ENCODE peak calls at places on chromosomes 16 and 17, in nine cellular contexts. N is neural crest cell; M is left ventricle myocardium inferior; E is GM10248; U is cardiac fibroblast; L is CD4-positive, alpha-beta T cell; R is epithelial cell of proximal tubule; Q is fibroblast of villous mesenchyme; T is keratinocyte. V is an unnamed sample.

GRCh38 chr16:78607465-78607864 is 508.0 kb downstream of the WWOX start:
- DNase-seq in N (no peak), M (no peak), E (no peak), U (peak; percentile 50), L (no peak), R (no peak), Q (peak; percentile 60), T (no peak), V (no peak)

GRCh38 chr16:47018223-47018891 is 44.9 kb upstream of the DNAJA2 start:
- DNase-seq in N (peak; percentile 35), M (no peak), E (peak; percentile 88), U (peak; percentile 5), L (peak; percentile 18), R (peak; percentile 22), Q (peak; percentile 15), T (no peak), V (peak; percentile 52)

GRCh38 chr17:48483471-48484131 is 47.2 kb downstream of the HOXB1 start:
- DNase-seq in N (no peak), M (no peak), E (peak; percentile 35), U (peak; percentile 83), L (no peak), R (peak; percentile 97), Q (peak; percentile 93), T (peak; percentile 92), V (no peak)

GRCh38 chr16:69302301-69302700 is 8.8 kb upstream of the VPS4A start:
- DNase-seq in N (no peak), M (no peak), E (no peak), U (no peak), L (no peak), R (no peak), Q (no peak), T (no peak), V (no peak)

GRCh38 chr17:41547921-41548843 is 20.1 kb upstream of the KRT19 start:
- DNase-seq in N (no peak), M (no peak), E (no peak), U (peak; percentile 97), L (peak; percentile 11), R (peak; percentile 91), Q (peak; percentile 93), T (peak; percentile 98), V (no peak)

GRCh38 chr16:70715113-70715711 is 29.4 kb upstream of the MTSS2 start:
- DNase-seq in N (no peak), M (peak; percentile 77), E (no peak), U (peak; percentile 96), L (no peak), R (peak; percentile 97), Q (peak; percentile 94), T (peak; percentile 100), V (no peak)

GRCh38 chr16:67951485-67951884 is 7.6 kb upstream of the LCAT start:
- DNase-seq in N (no peak), M (peak; percentile 77), E (no peak), U (no peak), L (no peak), R (no peak), Q (no peak), T (no peak), V (no peak)

GRCh38 chr16:73171901-73172619 is 124.1 kb upstream of the ZFHX3 start:
- DNase-seq in N (no peak), M (no peak), E (no peak), U (no peak), L (no peak), R (no peak), Q (no peak), T (no peak), V (no peak)

GRCh38 chr16:51062039-51062438 is 89.0 kb downstream of the SALL1 start:
- DNase-seq in N (no peak), M (no peak), E (no peak), U (no peak), L (no peak), R (no peak), Q (no peak), T (no peak), V (no peak)

GRCh38 chr17:37661372-37662014 is 18.2 kb upstream of the DDX52 start:
- DNase-seq in N (no peak), M (no peak), E (no peak), U (no peak), L (no peak), R (no peak), Q (no peak), T (no peak), V (no peak)

GRCh38 chr17:40251576-40251975 is 32.5 kb downstream of the WIPF2 start:
- DNase-seq in N (no peak), M (no peak), E (no peak), U (peak; percentile 85), L (no peak), R (peak; percentile 64), Q (peak; percentile 90), T (peak; percentile 19), V (no peak)

GRCh38 chr17:57916925-57917858 is 38.0 kb downstream of the CUEDC1 start:
- DNase-seq in N (no peak), M (peak; percentile 60), E (no peak), U (no peak), L (peak; percentile 18), R (no peak), Q (no peak), T (no peak), V (no peak)

GRCh38 chr16:81926036-81926435 is 85.2 kb downstream of the SDR42E1 start:
- DNase-seq in N (no peak), M (no peak), E (no peak), U (no peak), L (no peak), R (no peak), Q (no peak), T (no peak), V (no peak)

GRCh38 chr17:55295411-55296170 is 30.8 kb downstream of the HLF start:
- DNase-seq in N (peak; percentile 57), M (no peak), E (peak; percentile 71), U (peak; percentile 60), L (peak; percentile 45), R (no peak), Q (peak; percentile 51), T (no peak), V (peak; percentile 59)

GRCh38 chr16:2015117-2015946 is 4.3 kb upstream of the NPW start:
- DNase-seq in N (no peak), M (no peak), E (no peak), U (no peak), L (no peak), R (no peak), Q (peak; percentile 95), T (no peak), V (no peak)

GRCh38 chr17:20155258-20156195 is 146.4 kb downstream of the SPECC1 start:
- DNase-seq in N (peak; percentile 99), M (peak; percentile 97), E (peak; percentile 97), U (peak; percentile 96), L (peak; percentile 93), R (peak; percentile 69), Q (peak; percentile 97), T (peak; percentile 89), V (peak; percentile 99)

GRCh38 chr17:17902357-17902756 is 65.6 kb upstream of the SREBF1 start:
- DNase-seq in N (no peak), M (no peak), E (no peak), U (no peak), L (no peak), R (no peak), Q (no peak), T (no peak), V (no peak)
- TF ChIP-seq CTCF in N (no peak), M (no peak), E (no peak), U (no peak), L (no peak), R (no peak), Q (no peak), T (no peak), V (no peak)

GRCh38 chr16:9115277-9115676 is 23.8 kb downstream of the HAPSTR1 start:
- DNase-seq in N (no peak), M (no peak), E (no peak), U (no peak), L (no peak), R (peak; percentile 46), Q (no peak), T (no peak), V (no peak)

GRCh38 chr16:9114112-9114511 is 22.7 kb downstream of the HAPSTR1 start:
- DNase-seq in N (no peak), M (no peak), E (no peak), U (no peak), L (no peak), R (no peak), Q (no peak), T (no peak), V (no peak)

GRCh38 chr16:9113707-9114106 is 22.3 kb downstream of the HAPSTR1 start:
- DNase-seq in N (no peak), M (no peak), E (no peak), U (no peak), L (no peak), R (no peak), Q (no peak), T (no peak), V (no peak)

GRCh38 chr16:9114842-9115241 is 23.4 kb downstream of the HAPSTR1 start:
- DNase-seq in N (no peak), M (no peak), E (no peak), U (no peak), L (no peak), R (no peak), Q (no peak), T (no peak), V (no peak)

DNA sequence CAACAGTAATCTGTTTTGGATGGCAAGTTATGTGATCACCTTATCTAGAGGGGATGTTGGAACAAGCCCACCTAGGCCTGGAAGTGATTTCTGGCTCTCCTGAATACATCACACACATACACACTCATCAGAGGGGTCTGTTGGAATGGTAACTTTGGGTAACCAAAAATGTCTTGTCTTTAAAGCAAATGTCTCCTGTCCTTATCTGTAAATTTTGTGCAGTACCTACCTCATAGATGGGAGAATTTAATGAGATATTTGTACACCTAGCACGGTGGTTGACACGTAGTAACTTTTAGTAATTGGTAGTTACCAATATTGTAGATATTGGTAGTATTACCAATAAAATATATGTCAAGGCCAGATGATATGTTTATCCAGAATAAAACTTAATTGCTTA is 24.7 kb downstream of the HAPSTR1 start:
- DNase-seq in N (no peak), M (no peak), E (no peak), U (no peak), L (no peak), R (no peak), Q (no peak), T (no peak), V (no peak)
- TF ChIP-seq CTCF in N (no peak), M (no peak), E (no peak), U (no peak), L (no peak), R (no peak), Q (no peak), T (no peak), V (no peak)

GRCh38 chr16:4200000-4200780 is 41.7 kb downstream of the SRL start:
- DNase-seq in N (peak; percentile 57), M (peak; percentile 61), E (peak; percentile 49), U (peak; percentile 72), L (peak; percentile 15), R (no peak), Q (peak; percentile 66), T (no peak), V (peak; percentile 80)
- TF ChIP-seq CTCF in N (peak; percentile 68), M (peak; percentile 76), E (peak; percentile 47), U (peak; percentile 90), L (no peak), R (peak; percentile 97), Q (peak; percentile 90), T (peak; percentile 85), V (no peak)

DNA sequence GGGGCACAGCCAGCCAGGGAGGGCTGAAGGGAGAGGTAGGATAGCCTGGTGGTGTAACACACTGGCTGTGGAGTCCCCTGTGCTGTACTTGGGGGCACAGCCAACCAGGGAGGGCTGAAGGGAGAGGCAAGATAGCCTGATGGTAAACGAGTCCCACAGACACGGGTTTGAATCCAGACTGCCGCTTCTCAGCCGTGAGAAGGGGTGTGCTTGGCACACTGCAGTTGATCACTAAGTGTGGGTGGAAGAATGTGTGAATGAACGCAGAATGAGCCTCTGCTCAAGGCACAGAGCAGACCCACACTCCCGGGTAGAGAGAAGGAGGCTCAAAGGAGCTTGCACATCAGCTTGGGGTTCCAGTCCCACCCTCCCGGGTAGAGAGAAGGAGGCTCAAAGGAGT is 71.4 kb downstream of the TIMM22 start:
- DNase-seq in N (no peak), M (no peak), E (no peak), U (no peak), L (no peak), R (no peak), Q (no peak), T (no peak), V (no peak)
- TF ChIP-seq CTCF in N (no peak), M (no peak), E (no peak), U (no peak), L (no peak), R (no peak), Q (no peak), T (no peak), V (no peak)